ENCODE peak calls at places on chromosomes 4 and X, in five cellular contexts. X, U, G, D and A are unnamed samples. For H3K9me2, the result is how much of the 10 kb centered on the place peaks cover.

GRCh38 chr4:36138221-36138620 is 106.1 kb downstream of the ARAP2 start:
- DNase-seq in X (no peak), U (no peak), G (no peak), D (no peak), A (no peak)

GRCh38 chrX:132594129-132594528 is 105.3 kb upstream of the MBNL3 start:
- DNase-seq in X (no peak), U (no peak), G (peak), D (peak), A (no peak)

GRCh38 chr4:188434686-188435085 is 295.4 kb downstream of the TRIML1 start:
- DNase-seq in X (no peak), U (no peak), G (no peak), D (no peak), A (no peak)

GRCh38 chrX:53767544-53767943 is 81.0 kb upstream of the HUWE1 start:
- DNase-seq in X (no peak), U (peak), G (no peak), D (no peak), A (no peak)

GRCh38 chr4:40264995-40265909 is 68.4 kb downstream of the RHOH start:
- DNase-seq in X (peak), U (peak), G (no peak), D (peak), A (no peak)

GRCh38 chrX:153767674-153768055 is 3.6 kb downstream of the PLXNB3 start:
- DNase-seq in X (peak), U (no peak), G (no peak), D (no peak), A (no peak)

GRCh38 chr4:183035726-183036415 is 63.2 kb upstream of the WWC2 start:
- DNase-seq in X (no peak), U (no peak), G (no peak), D (no peak), A (no peak)

GRCh38 chr4:140755811-140756291 is 334 bp downstream of the TBC1D9 start:
- DNase-seq in X (peak), U (peak), G (peak), D (peak), A (no peak)

GRCh38 chrX:153397256-153397960 is 3.7 kb downstream of the PNMA6E start:
- DNase-seq in X (no peak), U (no peak), G (no peak), D (no peak), A (no peak)

GRCh38 chr4:7842384-7843279 is 97.0 kb downstream of the AFAP1 start:
- DNase-seq in X (no peak), U (no peak), G (peak), D (peak), A (peak)

GRCh38 chr4:124144302-124144701 is 568.2 kb downstream of the ANKRD50 start:
- DNase-seq in X (no peak), U (no peak), G (peak), D (no peak), A (no peak)

GRCh38 chr4:88159137-88159725 is 792 bp upstream of the ABCG2 start:
- DNase-seq in X (no peak), U (no peak), G (peak), D (no peak), A (peak)

GRCh38 chrX:7480721-7481120 is 332.8 kb upstream of the PUDP start:
- DNase-seq in X (no peak), U (no peak), G (no peak), D (no peak), A (no peak)

GRCh38 chr4:12924253-12924652 is 559.9 kb downstream of the RAB28 start:
- DNase-seq in X (no peak), U (no peak), G (no peak), D (no peak), A (no peak)

GRCh38 chr4:146381263-146381872 is 140.4 kb downstream of the SLC10A7 start:
- DNase-seq in X (peak), U (no peak), G (no peak), D (no peak), A (no peak)

GRCh38 chr4:169410839-169411770 is 140.3 kb upstream of the SH3RF1 start:
- DNase-seq in X (peak), U (peak), G (peak), D (peak), A (no peak)

GRCh38 chr4:181254771-181255170 is 988.4 kb upstream of the TENM3 start:
- DNase-seq in X (no peak), U (no peak), G (no peak), D (no peak), A (no peak)

GRCh38 chr4:181259081-181259480 is 984.1 kb upstream of the TENM3 start:
- DNase-seq in X (no peak), U (no peak), G (no peak), D (no peak), A (no peak)

GRCh38 chr4:181261279-181261678 is 981.9 kb upstream of the TENM3 start:
- DNase-seq in X (no peak), U (no peak), G (no peak), D (peak), A (no peak)

DNA sequence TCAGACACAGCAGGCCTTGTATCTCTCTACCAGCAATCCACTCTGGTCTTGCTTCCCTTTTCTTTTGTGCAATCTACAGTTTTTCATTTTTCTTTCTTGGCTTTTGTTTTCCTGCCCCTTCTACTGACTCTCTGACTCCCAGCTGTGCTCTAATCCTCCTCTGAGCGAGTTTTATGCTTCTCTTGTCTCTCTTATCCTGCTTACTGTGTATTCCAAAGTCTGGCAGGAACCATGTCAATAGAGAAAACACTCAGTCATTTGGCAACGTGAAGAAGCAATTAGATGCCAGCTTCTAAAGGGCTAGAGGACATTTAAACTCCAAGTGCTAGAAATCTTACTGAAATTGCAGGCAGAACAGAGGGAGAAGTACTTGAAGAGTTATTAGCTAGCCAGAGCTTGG is 984.6 kb upstream of the TENM3 start:
- DNase-seq in X (no peak), U (no peak), G (no peak), D (no peak), A (no peak)
- TF ChIP-seq EZH2phosphoT487 in X (no peak), U (no peak), G (no peak), D (no peak), A (no peak)

GRCh38 chrX:70922776-70923473 is 8.0 kb downstream of the SLC7A3 start:
- DNase-seq in X (no peak), U (no peak), G (no peak), D (no peak), A (no peak)

GRCh38 chrX:70924294-70924693 is 6.6 kb downstream of the SLC7A3 start:
- DNase-seq in X (no peak), U (no peak), G (no peak), D (no peak), A (no peak)

GRCh38 chrX:70916754-70917153 is 8.2 kb upstream of the TEX11 start:
- DNase-seq in X (no peak), U (no peak), G (no peak), D (no peak), A (no peak)

GRCh38 chrX:70921709-70922352 is 9.1 kb downstream of the SLC7A3 start:
- DNase-seq in X (no peak), U (peak), G (no peak), D (no peak), A (no peak)
- H3K9me2 ChIP-seq in X (under half), U (under half), G (under half), D (under half), A (under half)

DNA sequence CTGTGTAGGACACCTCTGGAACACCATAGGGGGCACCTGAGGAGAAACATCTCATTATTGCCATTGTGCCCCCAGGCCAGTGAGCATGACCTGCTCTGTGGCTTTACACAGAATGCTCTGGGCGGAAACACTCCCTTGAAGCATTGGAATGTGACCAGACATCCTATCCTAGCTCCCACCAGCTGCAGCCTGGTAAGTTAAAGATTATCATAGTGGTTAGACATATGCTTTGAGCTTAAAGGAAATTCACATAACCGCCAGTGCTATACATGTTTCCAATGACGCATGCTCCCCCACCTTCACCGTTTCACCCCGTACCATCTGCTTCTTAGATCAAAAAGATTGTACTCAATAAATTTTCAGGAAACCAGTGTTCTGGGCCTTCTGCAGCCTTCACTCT is 217.7 kb upstream of the CENPE start:
- DNase-seq in X (no peak), U (no peak), G (no peak), D (no peak), A (no peak)
- TF ChIP-seq EZH2phosphoT487 in X (no peak), U (no peak), G (no peak), D (no peak), A (no peak)

DNA sequence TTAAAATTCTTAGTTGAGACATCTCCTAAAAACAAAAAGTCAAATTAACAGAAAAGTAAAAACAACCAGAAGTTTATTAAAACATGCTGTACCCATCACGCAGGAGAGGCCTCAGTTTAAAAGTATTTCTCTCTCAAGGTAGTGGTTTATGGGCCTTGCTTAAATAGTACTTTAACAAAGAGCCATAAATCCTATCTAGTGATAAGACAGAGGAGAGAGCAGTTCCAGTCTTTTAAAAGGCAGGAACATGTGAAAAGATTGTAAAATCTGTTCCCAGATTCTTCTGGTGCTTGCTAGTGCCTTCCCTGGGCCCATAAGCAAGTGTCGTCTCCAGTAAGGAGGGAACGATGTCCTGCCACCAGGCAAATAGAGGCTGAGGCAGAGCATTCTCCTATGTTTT is 476.3 kb upstream of the ADGRL3 start:
- DNase-seq in X (no peak), U (no peak), G (no peak), D (no peak), A (no peak)
- H3K9me2 ChIP-seq in X (under half), U (under half), G (under half), D (under half), A (under half)